ENCODE peak calls at places on chromosomes 11 and 22, in nine cellular contexts. H is BJ, Y is thoracic aorta, L is astrocyte, E is endodermal cell, X is AG09309, Q is right atrium auricular region, Z is BE2C, U is fibroblast of pulmonary artery. R is an unnamed sample.

GRCh38 chr11:69359735-69360470 is 65.9 kb downstream of the MYEOV start:
- DNase-seq in H (no peak), Y (no peak), L (peak), E (peak), X (no peak), Q (no peak), Z (no peak), U (peak), R (peak)

GRCh38 chr11:119889728-119890280 is 160.8 kb upstream of the NECTIN1 start:
- DNase-seq in H (no peak), Y (no peak), L (no peak), E (no peak), X (no peak), Q (no peak), Z (no peak), U (no peak), R (no peak)

GRCh38 chr11:6251120-6251733 is 8.4 kb upstream of the CCKBR start:
- DNase-seq in H (peak), Y (no peak), L (peak), E (peak), X (peak), Q (peak), Z (peak), U (peak), R (peak)

GRCh38 chr22:22897036-22897435 is 9.4 kb downstream of the IGLL5 start:
- DNase-seq in H (no peak), Y (no peak), L (no peak), E (no peak), X (no peak), Q (no peak), Z (no peak), U (no peak), R (no peak)

GRCh38 chr11:69650081-69650831 is 9.3 kb downstream of the CCND1 start:
- DNase-seq in H (no peak), Y (no peak), L (no peak), E (peak), X (no peak), Q (no peak), Z (peak), U (no peak), R (no peak)

GRCh38 chr22:50513175-50513574 is 5.2 kb downstream of the NCAPH2 start:
- DNase-seq in H (no peak), Y (no peak), L (no peak), E (no peak), X (no peak), Q (no peak), Z (no peak), U (no peak), R (no peak)

GRCh38 chr11:44950036-44950624 is 553 bp downstream of the TP53I11 start:
- DNase-seq in H (no peak), Y (no peak), L (no peak), E (peak), X (no peak), Q (no peak), Z (peak), U (no peak), R (peak)

GRCh38 chr11:106961518-106961917 is 56.8 kb downstream of the GUCY1A2 start:
- DNase-seq in H (peak), Y (no peak), L (peak), E (no peak), X (peak), Q (no peak), Z (no peak), U (peak), R (peak)

GRCh38 chr22:20659258-20659657 is 114.7 kb upstream of the SERPIND1 start:
- DNase-seq in H (no peak), Y (no peak), L (no peak), E (no peak), X (no peak), Q (no peak), Z (no peak), U (no peak), R (no peak)

GRCh38 chr22:37309221-37310074 is 27.1 kb downstream of the CYTH4 start:
- DNase-seq in H (no peak), Y (no peak), L (no peak), E (no peak), X (no peak), Q (no peak), Z (no peak), U (no peak), R (no peak)

GRCh38 chr22:27242917-27243589 is 558.5 kb downstream of the MN1 start:
- DNase-seq in H (no peak), Y (no peak), L (no peak), E (no peak), X (no peak), Q (no peak), Z (no peak), U (peak), R (no peak)

GRCh38 chr11:13880719-13881118 is 81.8 kb upstream of the SPON1 start:
- DNase-seq in H (no peak), Y (no peak), L (no peak), E (no peak), X (no peak), Q (no peak), Z (no peak), U (no peak), R (no peak)

GRCh38 chr11:28303477-28304191 is 195.4 kb downstream of the METTL15 start:
- DNase-seq in H (no peak), Y (no peak), L (peak), E (no peak), X (no peak), Q (no peak), Z (no peak), U (peak), R (peak)

GRCh38 chr11:17921620-17922473 is 91.0 kb downstream of the SERGEF start:
- DNase-seq in H (no peak), Y (no peak), L (no peak), E (no peak), X (peak), Q (peak), Z (no peak), U (peak), R (peak)

GRCh38 chr11:131923309-131923708 is 552.9 kb downstream of the NTM start:
- DNase-seq in H (no peak), Y (no peak), L (no peak), E (no peak), X (no peak), Q (no peak), Z (no peak), U (no peak), R (peak)

GRCh38 chr22:35558031-35558430 is 17.4 kb downstream of the RASD2 start:
- DNase-seq in H (no peak), Y (no peak), L (no peak), E (no peak), X (no peak), Q (no peak), Z (no peak), U (no peak), R (no peak)

GRCh38 chr22:44889233-44889878 is 120.4 kb downstream of the PHF21B start:
- DNase-seq in H (no peak), Y (no peak), L (no peak), E (peak), X (no peak), Q (no peak), Z (no peak), U (no peak), R (no peak)

GRCh38 chr11:119389611-119390254 is 8.2 kb upstream of the USP2 start:
- DNase-seq in H (no peak), Y (no peak), L (no peak), E (peak), X (no peak), Q (no peak), Z (peak), U (no peak), R (no peak)

GRCh38 chr22:38712496-38713207 is 6.9 kb downstream of the GTPBP1 start:
- DNase-seq in H (no peak), Y (no peak), L (no peak), E (peak), X (no peak), Q (no peak), Z (no peak), U (no peak), R (no peak)

GRCh38 chr11:114496915-114497314 is 57.6 kb downstream of the REXO2 start:
- DNase-seq in H (no peak), Y (no peak), L (no peak), E (no peak), X (no peak), Q (no peak), Z (no peak), U (no peak), R (no peak)

GRCh38 chr11:125236072-125236825 is 71.7 kb downstream of the PKNOX2 start:
- DNase-seq in H (no peak), Y (no peak), L (no peak), E (peak), X (no peak), Q (no peak), Z (no peak), U (no peak), R (no peak)

GRCh38 chr22:19974233-19974861 is 32.7 kb upstream of the TXNRD2 start:
- DNase-seq in H (no peak), Y (no peak), L (peak), E (peak), X (no peak), Q (no peak), Z (peak), U (peak), R (peak)

GRCh38 chr22:32661296-32661695 is 140.2 kb upstream of the TIMP3 start:
- DNase-seq in H (peak), Y (no peak), L (peak), E (no peak), X (peak), Q (peak), Z (no peak), U (peak), R (peak)

GRCh38 chr11:84117394-84117793 is 831.2 kb upstream of the CCDC90B start:
- DNase-seq in H (no peak), Y (no peak), L (peak), E (no peak), X (no peak), Q (no peak), Z (no peak), U (no peak), R (no peak)

GRCh38 chr11:43399983-43400630 is 41.4 kb downstream of the TTC17 start:
- DNase-seq in H (no peak), Y (no peak), L (no peak), E (no peak), X (no peak), Q (no peak), Z (no peak), U (no peak), R (peak)

GRCh38 chr22:21718492-21718891 is 17.1 kb downstream of the YPEL1 start:
- DNase-seq in H (no peak), Y (no peak), L (no peak), E (no peak), X (no peak), Q (no peak), Z (no peak), U (no peak), R (no peak)

GRCh38 chr22:42764895-42765363 is 44.3 kb upstream of the A4GALT start:
- DNase-seq in H (no peak), Y (no peak), L (no peak), E (no peak), X (no peak), Q (no peak), Z (no peak), U (no peak), R (no peak)

DNA sequence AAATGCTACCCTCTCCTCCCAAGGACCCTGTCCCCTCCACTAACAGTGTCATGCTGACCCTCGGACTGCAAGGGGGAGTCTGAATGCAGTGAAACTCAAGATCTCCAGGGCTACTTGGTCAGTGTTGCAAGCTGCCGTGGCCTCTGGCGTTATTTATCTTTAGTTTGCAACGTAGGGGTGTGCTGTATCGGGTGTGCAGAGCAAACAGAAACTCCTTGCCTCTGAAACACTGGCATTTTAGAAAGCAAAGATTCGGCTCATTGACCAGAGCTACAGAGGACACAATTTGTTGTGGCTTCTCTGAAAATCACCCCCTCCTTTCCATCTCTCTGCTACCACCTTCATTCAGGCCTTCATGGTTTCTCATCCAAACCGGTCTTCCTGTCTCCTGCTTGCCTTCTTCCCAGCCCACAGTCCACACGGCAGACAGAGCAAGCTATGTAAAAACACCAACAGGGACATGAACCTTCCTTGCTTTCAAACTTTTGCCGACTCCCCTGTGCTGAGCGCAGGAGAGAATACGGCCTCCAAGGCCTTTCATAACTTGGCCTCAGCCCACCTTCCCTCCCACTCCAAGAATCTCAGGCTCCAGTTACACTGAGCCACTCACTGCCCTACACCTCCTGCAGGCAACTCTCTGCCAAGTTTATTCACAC is 14.9 kb downstream of the FZD4 start:
- DNase-seq in H (no peak), Y (no peak), L (peak), E (peak), X (no peak), Q (no peak), Z (no peak), U (peak), R (peak)
- TF ChIP-seq CTCF in H (no peak), Y (no peak), L (no peak), E (peak), X (no peak), Q (no peak), Z (no peak), U (peak), R (peak)

DNA sequence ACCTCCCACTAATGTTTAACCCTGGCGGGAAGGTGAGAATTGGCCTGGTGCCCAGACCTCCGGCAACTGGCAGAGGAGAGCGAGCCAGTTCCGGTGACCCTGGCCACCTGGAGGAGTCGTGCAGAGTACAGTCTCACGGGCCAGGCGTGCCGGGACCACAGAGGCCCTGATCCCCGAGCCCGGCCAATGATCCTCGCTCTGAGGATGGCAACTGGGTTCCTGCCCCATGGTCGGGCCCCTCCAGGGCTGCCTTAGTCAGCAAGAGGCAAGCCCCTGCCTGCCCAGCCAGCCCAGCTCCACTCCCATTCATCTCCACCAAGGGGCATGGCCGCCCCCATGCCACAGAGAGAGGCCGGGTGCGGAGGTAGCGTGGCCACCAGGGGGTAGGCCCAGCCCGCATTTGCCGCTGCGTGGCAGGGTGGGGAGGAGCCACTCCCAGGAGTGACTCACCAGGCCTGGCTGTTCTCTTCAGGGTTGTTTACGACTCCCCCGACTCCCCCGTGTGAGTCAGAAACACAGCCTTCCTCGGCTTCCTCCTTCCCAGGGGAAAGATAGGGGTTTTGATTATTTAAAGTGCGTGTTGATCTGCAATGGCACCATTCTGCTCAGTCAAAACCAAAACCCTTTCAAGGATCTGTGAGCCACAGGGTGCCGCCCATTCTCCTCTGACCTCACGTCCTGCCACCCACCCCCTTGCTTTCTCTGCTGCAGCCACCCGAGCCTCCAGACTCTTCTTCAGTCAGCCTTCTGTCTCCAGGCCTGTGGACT is at the start of gene SLC25A45:
- DNase-seq in H (peak), Y (peak), L (peak), E (peak), X (peak), Q (peak), Z (peak), U (peak), R (peak)
- H3K4me3 ChIP-seq in H (peak), Y (peak), L (peak), E (peak), X (peak), Q (peak), Z (peak), U (peak), R (peak)

DNA sequence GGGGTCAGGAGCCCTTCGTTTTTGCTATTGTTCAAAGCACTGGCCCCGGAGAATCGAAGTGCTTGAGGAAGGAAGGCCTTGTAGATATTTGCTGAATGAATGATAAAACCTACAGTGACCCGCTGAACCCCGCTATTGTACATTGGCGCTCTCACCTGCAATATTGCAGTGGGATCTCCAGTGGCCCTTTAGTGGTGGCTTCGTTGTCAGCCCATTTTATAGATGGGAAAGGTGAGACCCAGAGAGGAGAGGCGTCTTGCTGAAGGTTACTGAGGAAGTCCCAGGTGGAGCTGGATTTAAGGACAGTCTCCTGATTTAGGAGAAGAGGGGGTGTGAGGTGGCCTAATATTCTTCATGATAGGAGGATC is 1.2 kb downstream of the CDC42EP2 start:
- DNase-seq in H (no peak), Y (no peak), L (no peak), E (no peak), X (no peak), Q (no peak), Z (no peak), U (no peak), R (no peak)
- TF ChIP-seq CTCF in H (no peak), Y (peak), L (no peak), E (peak), X (no peak), Q (peak), Z (no peak), U (no peak), R (no peak)

GRCh38 chr11:555500-556174 is 4.9 kb downstream of the LMNTD2 start:
- DNase-seq in H (no peak), Y (no peak), L (no peak), E (no peak), X (no peak), Q (no peak), Z (no peak), U (no peak), R (no peak)
- H3K4me3 ChIP-seq in H (no peak), Y (peak), L (no peak), E (peak), X (no peak), Q (peak), Z (no peak), U (no peak), R (peak)